ENCODE peak calls at places on chromosomes 11 and 22, in five cellular contexts. Z, T, H, A and S are unnamed samples.

GRCh38 chr11:69208190-69209037 is 52.7 kb downstream of the SMIM38 start:
- DNase-seq in A (peak), H (no peak), T (no peak), Z (no peak), S (no peak)

GRCh38 chr11:122340607-122341006 is 224.6 kb upstream of the BLID start:
- DNase-seq in T (no peak), H (no peak), Z (no peak), A (no peak), S (no peak)

GRCh38 chr22:17647996-17648395 is 9.4 kb downstream of the BCL2L13 start:
- DNase-seq in T (no peak), H (peak), A (no peak), Z (no peak), S (no peak)

GRCh38 chr11:69470301-69470700 is 11.2 kb upstream of the LINC01488 start:
- DNase-seq in Z (no peak), H (no peak), T (no peak), A (no peak), S (no peak)

GRCh38 chr11:116275634-116276033 is 497.2 kb downstream of the BUD13 start:
- DNase-seq in Z (peak), A (no peak), H (no peak), T (no peak), S (no peak)

GRCh38 chr11:128595775-128596174 is 8.4 kb upstream of the ETS1 start:
- DNase-seq in Z (no peak), A (no peak), T (no peak), H (no peak), S (no peak)

GRCh38 chr22:37187891-37188761 is at the start of gene C1QTNF6:
- DNase-seq in A (no peak), T (no peak), H (peak), Z (no peak), S (peak)

GRCh38 chr22:44181912-44182590 is 1.3 kb downstream of the PARVG start:
- DNase-seq in A (no peak), Z (no peak), H (no peak), T (no peak), S (no peak)

GRCh38 chr22:41799486-41800347 is 762 bp upstream of the CCDC134 start:
- DNase-seq in Z (no peak), H (peak), T (no peak), A (peak), S (no peak)

GRCh38 chr22:47647720-47648119 is 885.3 kb downstream of the TBC1D22A start:
- DNase-seq in A (no peak), H (no peak), Z (no peak), T (no peak), S (no peak)

GRCh38 chr11:72821920-72822799 is 7.9 kb downstream of the ATG16L2 start:
- DNase-seq in Z (peak), H (peak), A (no peak), T (peak), S (no peak)

GRCh38 chr11:31421840-31422239 is 52.2 kb downstream of the DNAJC24 start:
- DNase-seq in A (no peak), Z (no peak), T (no peak), H (no peak), S (no peak)

GRCh38 chr11:76652989-76653673 is 17.4 kb downstream of the LRRC32 start:
- DNase-seq in T (no peak), A (peak), Z (no peak), H (no peak), S (no peak)

GRCh38 chr22:48923165-48923875 is 904.4 kb downstream of the BRD1 start:
- DNase-seq in T (no peak), H (no peak), Z (no peak), A (no peak), S (no peak)

GRCh38 chr11:19660076-19660475 is 52.6 kb upstream of the NAV2 start:
- DNase-seq in H (no peak), T (no peak), A (no peak), Z (peak), S (peak)

GRCh38 chr11:60916669-60917206 is 2.8 kb downstream of the TMEM109 start:
- DNase-seq in H (no peak), T (no peak), A (no peak), Z (no peak), S (no peak)

GRCh38 chr11:31844351-31844750 is 33.2 kb upstream of the PAX6 start:
- DNase-seq in T (no peak), H (no peak), A (no peak), Z (no peak), S (no peak)

GRCh38 chr11:19220903-19221682 is 19.3 kb upstream of the CSRP3 start:
- DNase-seq in A (no peak), Z (no peak), T (peak), H (peak), S (no peak)

GRCh38 chr11:66864924-66865697 is 8.2 kb downstream of the LRFN4 start:
- DNase-seq in A (no peak), Z (no peak), T (no peak), H (no peak), S (no peak)

GRCh38 chr11:20248345-20248744 is 88.1 kb upstream of the DBX1 start:
- DNase-seq in H (no peak), Z (no peak), A (no peak), T (no peak), S (no peak)

GRCh38 chr22:19117111-19117512 is 5.1 kb downstream of the DGCR2 start:
- DNase-seq in A (no peak), H (no peak), Z (no peak), T (no peak), S (no peak)

GRCh38 chr22:41925783-41926460 is 684 bp downstream of the TNFRSF13C start:
- DNase-seq in A (no peak), T (peak), Z (no peak), H (peak), S (no peak)

GRCh38 chr22:32509045-32509444 is 34.4 kb downstream of the FBXO7 start:
- DNase-seq in Z (no peak), A (no peak), T (no peak), H (no peak), S (no peak)

GRCh38 chr11:63608353-63609345 is 5.6 kb downstream of the PLAAT3 start:
- DNase-seq in Z (no peak), H (peak), A (peak), T (no peak), S (no peak)
- H3K27ac ChIP-seq in Z (no peak), H (no peak), A (no peak), T (no peak), S (no peak)

DNA sequence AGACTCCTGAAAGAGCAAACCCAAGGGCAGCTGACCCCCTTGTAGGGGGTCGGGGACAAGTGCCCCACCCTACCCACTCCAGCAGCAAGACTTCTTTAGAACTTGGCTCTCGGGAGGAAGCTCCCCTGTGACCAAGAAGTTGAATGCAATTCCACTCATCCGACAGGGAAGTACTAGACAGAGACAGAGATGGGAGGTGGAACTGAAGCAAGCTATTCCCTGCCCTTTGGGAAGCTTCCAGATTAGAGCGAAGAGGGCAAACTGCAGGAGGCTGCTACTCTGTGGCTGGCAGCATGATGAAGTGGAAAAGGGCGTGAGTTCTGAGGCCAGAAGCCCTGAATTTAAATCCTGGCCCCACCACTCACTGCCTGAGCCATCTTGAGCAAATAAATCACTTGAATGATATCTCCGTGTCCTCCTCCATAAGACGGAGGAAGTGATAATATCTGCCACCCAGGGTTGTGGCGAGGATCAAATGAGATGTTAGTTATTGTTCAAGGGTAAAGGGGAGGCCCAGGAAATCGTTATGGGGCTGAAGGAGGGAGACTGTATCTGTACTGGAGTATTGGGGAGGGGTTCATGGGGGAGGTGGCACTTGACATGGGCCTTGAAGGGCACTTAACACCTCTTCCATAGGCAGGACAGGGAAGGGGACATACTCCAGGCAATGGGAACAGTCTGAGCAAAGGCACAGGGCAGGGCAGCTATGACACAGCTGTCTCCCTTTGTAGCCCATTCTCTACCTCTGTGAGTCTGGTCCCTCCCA is 16.2 kb upstream of the DGKZ start:
- DNase-seq in T (no peak), H (peak), Z (no peak), A (no peak), S (no peak)
- H3K4me3 ChIP-seq in T (no peak), H (no peak), Z (no peak), A (no peak), S (no peak)

GRCh38 chr11:57515332-57516060 is at the start of gene SLC43A1:
- DNase-seq in H (peak), Z (peak), T (peak), A (no peak), S (no peak)
- H3K27ac ChIP-seq in H (no peak), Z (peak), T (peak), A (peak), S (no peak)

GRCh38 chr11:8026982-8027381 is 39.8 kb downstream of the EIF3F start:
- DNase-seq in H (no peak), Z (no peak), A (no peak), T (no peak), S (no peak)

GRCh38 chr11:8030526-8031247 is 43.5 kb downstream of the EIF3F start:
- DNase-seq in Z (no peak), H (no peak), A (peak), T (no peak), S (no peak)

GRCh38 chr11:8031248-8032115 is 44.3 kb downstream of the EIF3F start:
- DNase-seq in A (peak), T (no peak), H (no peak), Z (no peak), S (no peak)

GRCh38 chr11:8025816-8026215 is 38.7 kb downstream of the EIF3F start:
- DNase-seq in T (no peak), A (no peak), Z (no peak), H (peak), S (no peak)

GRCh38 chr11:8028766-8029165 is 41.6 kb downstream of the EIF3F start:
- DNase-seq in Z (no peak), T (no peak), A (peak), H (no peak), S (no peak)
- H3K4me3 ChIP-seq in Z (no peak), T (no peak), A (no peak), H (no peak), S (no peak)

GRCh38 chr22:40749829-40750228 is 69.3 kb downstream of the SLC25A17 start:
- DNase-seq in Z (no peak), A (no peak), T (no peak), H (no peak), S (no peak)

GRCh38 chr22:40748388-40748970 is 69.2 kb downstream of the MCHR1 start:
- DNase-seq in Z (no peak), H (no peak), A (no peak), T (no peak), S (no peak)

GRCh38 chr22:40747361-40747760 is 68.1 kb downstream of the MCHR1 start:
- DNase-seq in H (no peak), Z (no peak), A (no peak), T (peak), S (no peak)

GRCh38 chr22:40751250-40751649 is 67.9 kb downstream of the SLC25A17 start:
- DNase-seq in Z (no peak), A (no peak), T (no peak), H (no peak), S (no peak)

DNA sequence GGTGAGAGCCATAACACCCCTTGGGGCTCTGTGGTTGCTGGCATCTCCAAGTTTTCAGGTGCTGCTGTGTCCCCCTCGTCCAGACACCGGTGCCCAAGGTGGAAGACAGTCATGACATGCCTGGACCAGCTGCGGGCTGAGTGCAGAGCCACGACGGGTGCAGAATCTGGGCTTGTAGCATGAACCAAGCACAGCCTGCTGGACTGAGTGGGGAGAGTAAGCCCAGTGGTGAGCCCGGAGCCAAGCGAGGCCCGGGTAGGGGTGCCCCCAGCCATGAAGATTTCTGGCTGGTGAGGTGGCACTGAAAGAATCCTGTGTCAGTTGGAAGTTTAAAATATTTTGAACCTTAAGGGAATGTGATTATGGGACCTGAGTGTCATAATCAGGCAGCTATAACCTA is 69.7 kb downstream of the MCHR1 start:
- DNase-seq in Z (no peak), T (no peak), H (no peak), A (no peak), S (no peak)
- H3K27ac ChIP-seq in Z (no peak), T (no peak), H (no peak), A (no peak), S (no peak)